ENCODE peak calls at places on chromosomes 16 and 17, in four cellular contexts. K is RWPE2; P is RWPE1; E is CD8-positive, alpha-beta memory T cell. W is an unnamed sample.

GRCh38 chr17:20968913-20969616 is 73.7 kb downstream of the USP22 start:
- DNase-seq in K (no peak), P (no peak), E (no peak), W (no peak)

GRCh38 chr17:16419929-16420271 is 4.5 kb downstream of the TRPV2 start:
- DNase-seq in K (no peak), P (no peak), E (no peak), W (peak)

GRCh38 chr16:80174416-80174815 is 366.4 kb upstream of the DYNLRB2 start:
- DNase-seq in K (no peak), P (peak), E (no peak), W (peak)

GRCh38 chr17:45043268-45043681 is 8.2 kb downstream of the DCAKD start:
- DNase-seq in K (no peak), P (no peak), E (no peak), W (no peak)

GRCh38 chr17:11705111-11705510 is 106.8 kb downstream of the DNAH9 start:
- DNase-seq in K (no peak), P (peak), E (no peak), W (no peak)

GRCh38 chr17:12388206-12388605 is 277.5 kb upstream of the MYOCD start:
- DNase-seq in K (no peak), P (no peak), E (no peak), W (no peak)

GRCh38 chr16:46850619-46851555 is 19.9 kb upstream of the C16orf87 start:
- DNase-seq in K (no peak), P (no peak), E (no peak), W (no peak)

GRCh38 chr16:85449195-85449884 is 163.8 kb upstream of the GSE1 start:
- DNase-seq in K (no peak), P (no peak), E (no peak), W (no peak)

GRCh38 chr17:43720311-43721060 is 38.1 kb downstream of the SOST start:
- DNase-seq in K (no peak), P (peak), E (peak), W (peak)

W was measured in H54.